ENCODE peak calls at places on chromosomes 12 and 14, in five cellular contexts. V, P, C, L and M are unnamed samples.
A peak's percentile ranks its signal among the peaks of the same experiment; 100 is the strongest.

GRCh38 chr14:81751198-81751597 is 217.5 kb upstream of the SEL1L start:
- DNase-seq in V (no peak), P (no peak), C (no peak), L (no peak), M (no peak)

GRCh38 chr14:68627868-68628604 is 164.8 kb downstream of the ZFP36L1 start:
- DNase-seq in V (no peak), P (no peak), C (peak; percentile 73), L (peak; percentile 18), M (no peak)

GRCh38 chr12:14193623-14194022 is 171.9 kb upstream of the ATF7IP start:
- DNase-seq in V (no peak), P (no peak), C (no peak), L (no peak), M (no peak)

GRCh38 chr12:49260165-49260564 is 4.7 kb upstream of the TUBA1C start:
- DNase-seq in V (no peak), P (no peak), C (no peak), L (no peak), M (no peak)

GRCh38 chr14:59455411-59455810 is 9.8 kb downstream of the GPR135 start:
- DNase-seq in V (no peak), P (no peak), C (no peak), L (no peak), M (no peak)

GRCh38 chr12:120094485-120094884 is 22.1 kb downstream of the RAB35 start:
- DNase-seq in V (no peak), P (no peak), C (no peak), L (no peak), M (no peak)

GRCh38 chr12:120920178-120920577 is 16.0 kb upstream of the SPPL3 start:
- DNase-seq in V (no peak), P (no peak), C (no peak), L (no peak), M (no peak)

GRCh38 chr12:18864900-18865561 is 127.1 kb downstream of the CAPZA3 start:
- DNase-seq in V (no peak), P (no peak), C (no peak), L (no peak), M (no peak)

GRCh38 chr12:1544991-1545700 is 49.2 kb downstream of the FBXL14 start:
- DNase-seq in V (peak; percentile 7), P (no peak), C (no peak), L (no peak), M (no peak)

GRCh38 chr14:50345891-50346422 is 33.8 kb downstream of the DMAC2L start:
- DNase-seq in V (no peak), P (no peak), C (no peak), L (no peak), M (no peak)

GRCh38 chr12:40104461-40105264 is 1.2 kb downstream of the SLC2A13 start:
- DNase-seq in V (no peak), P (no peak), C (no peak), L (no peak), M (peak; percentile 23)

GRCh38 chr12:80087486-80088213 is 11.7 kb upstream of the OTOGL start:
- DNase-seq in V (no peak), P (no peak), C (no peak), L (no peak), M (no peak)

GRCh38 chr12:111677186-111677585 is 8.6 kb downstream of the BRAP start:
- DNase-seq in V (no peak), P (no peak), C (no peak), L (no peak), M (no peak)

GRCh38 chr12:130752692-130753230 is 36.7 kb upstream of the RIMBP2 start:
- DNase-seq in V (no peak), P (no peak), C (no peak), L (no peak), M (no peak)

GRCh38 chr14:103186241-103186835 is 63.1 kb downstream of the TNFAIP2 start:
- DNase-seq in V (no peak), P (no peak), C (no peak), L (no peak), M (no peak)

GRCh38 chr14:24407608-24408325 is 9.0 kb downstream of the NYNRIN start:
- DNase-seq in V (no peak), P (no peak), C (no peak), L (no peak), M (no peak)

GRCh38 chr12:57372233-57372632 is 58.6 kb downstream of the R3HDM2 start:
- DNase-seq in V (no peak), P (no peak), C (no peak), L (no peak), M (no peak)

GRCh38 chr12:113887906-113888305 is 78.2 kb downstream of the RBM19 start:
- DNase-seq in V (peak; percentile 46), P (no peak), C (no peak), L (no peak), M (no peak)

GRCh38 chr14:26554069-26554772 is 43.6 kb downstream of the NOVA1 start:
- DNase-seq in V (no peak), P (no peak), C (no peak), L (peak; percentile 1), M (no peak)

GRCh38 chr12:57418255-57418654 is 12.6 kb downstream of the R3HDM2 start:
- DNase-seq in V (no peak), P (no peak), C (no peak), L (no peak), M (no peak)

GRCh38 chr14:74941676-74942097 is 13.7 kb downstream of the PGF start:
- DNase-seq in V (no peak), P (no peak), C (no peak), L (no peak), M (no peak)

GRCh38 chr12:120238839-120239445 is 26.6 kb downstream of the PXN start:
- DNase-seq in V (no peak), P (no peak), C (no peak), L (no peak), M (no peak)

GRCh38 chr14:64636208-64636979 is 67.8 kb upstream of the PLEKHG3 start:
- DNase-seq in V (peak; percentile 27), P (no peak), C (peak; percentile 53), L (peak; percentile 46), M (peak; percentile 80)

GRCh38 chr14:87888136-87888999 is 104.6 kb downstream of the GALC start:
- DNase-seq in V (peak; percentile 14), P (no peak), C (peak; percentile 39), L (peak; percentile 20), M (peak; percentile 39)
- TF ChIP-seq SUZ12 in V (no peak), P (no peak), C (no peak), L (no peak), M (no peak)

GRCh38 chr12:48004039-48004940 is at the start of gene COL2A1:
- DNase-seq in V (no peak), P (no peak), C (no peak), L (no peak), M (no peak)

GRCh38 chr12:48005750-48006021 is 1.4 kb upstream of the COL2A1 start:
- DNase-seq in V (no peak), P (no peak), C (no peak), L (no peak), M (no peak)

GRCh38 chr12:48003226-48004038 is 844 bp downstream of the COL2A1 start:
- DNase-seq in V (no peak), P (no peak), C (no peak), L (no peak), M (no peak)

GRCh38 chr12:48007206-48007605 is 2.9 kb upstream of the COL2A1 start:
- DNase-seq in V (no peak), P (no peak), C (no peak), L (no peak), M (no peak)

DNA sequence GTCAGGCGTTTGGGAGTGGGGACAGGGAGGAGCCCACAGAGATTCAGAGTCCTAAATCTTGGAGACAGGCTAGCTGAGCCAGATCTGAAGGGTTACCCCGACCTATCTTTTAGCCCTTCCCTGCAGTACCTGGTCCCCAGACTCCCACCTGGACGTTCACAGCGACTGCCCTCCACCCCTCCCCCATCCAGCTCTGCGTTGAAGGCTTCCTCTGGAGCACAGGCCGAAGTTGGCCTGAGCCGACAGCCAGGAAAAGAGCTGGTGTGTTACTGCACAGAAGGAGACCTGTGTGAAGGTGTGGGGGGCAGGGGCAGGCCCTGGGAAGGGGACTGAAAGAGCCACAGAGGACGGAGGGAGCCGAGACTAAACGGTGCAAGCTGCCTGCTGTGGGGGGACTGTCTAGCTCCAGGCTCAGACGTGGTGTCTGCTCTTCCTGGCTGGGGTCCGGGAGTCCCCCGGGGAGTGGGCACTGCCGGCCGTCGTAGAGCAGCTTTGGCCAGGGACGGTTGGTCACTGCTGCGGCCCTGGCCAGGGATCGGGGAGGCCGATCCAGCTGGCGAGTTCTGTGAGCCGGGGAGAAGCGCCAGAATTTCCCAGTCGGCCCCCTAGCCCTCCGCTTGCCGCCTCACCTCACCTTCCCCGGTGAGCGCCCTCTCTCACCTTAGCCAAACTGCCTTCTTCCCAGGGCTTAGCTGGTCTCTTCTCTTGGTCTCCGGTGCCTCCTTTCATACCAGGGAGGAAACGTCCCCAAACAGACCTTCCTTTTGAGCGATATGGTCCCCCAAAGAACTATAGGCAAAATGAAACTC is 869 bp upstream of the COL2A1 start:
- DNase-seq in V (no peak), P (no peak), C (no peak), L (no peak), M (no peak)
- TF ChIP-seq SUZ12 in V (no peak), P (no peak), C (peak; percentile 86), L (peak; percentile 46), M (no peak)

GRCh38 chr14:101075025-101075800 is 171.7 kb upstream of the RTL1 start:
- DNase-seq in V (no peak), P (no peak), C (no peak), L (no peak), M (no peak)

GRCh38 chr14:101076451-101077220 is 173.1 kb upstream of the RTL1 start:
- DNase-seq in V (no peak), P (no peak), C (no peak), L (no peak), M (no peak)

GRCh38 chr14:101077511-101078074 is 174.1 kb upstream of the RTL1 start:
- DNase-seq in V (no peak), P (no peak), C (peak; percentile 23), L (peak; percentile 50), M (no peak)

GRCh38 chr14:101074124-101075024 is 170.9 kb upstream of the RTL1 start:
- DNase-seq in V (no peak), P (no peak), C (no peak), L (no peak), M (no peak)

DNA sequence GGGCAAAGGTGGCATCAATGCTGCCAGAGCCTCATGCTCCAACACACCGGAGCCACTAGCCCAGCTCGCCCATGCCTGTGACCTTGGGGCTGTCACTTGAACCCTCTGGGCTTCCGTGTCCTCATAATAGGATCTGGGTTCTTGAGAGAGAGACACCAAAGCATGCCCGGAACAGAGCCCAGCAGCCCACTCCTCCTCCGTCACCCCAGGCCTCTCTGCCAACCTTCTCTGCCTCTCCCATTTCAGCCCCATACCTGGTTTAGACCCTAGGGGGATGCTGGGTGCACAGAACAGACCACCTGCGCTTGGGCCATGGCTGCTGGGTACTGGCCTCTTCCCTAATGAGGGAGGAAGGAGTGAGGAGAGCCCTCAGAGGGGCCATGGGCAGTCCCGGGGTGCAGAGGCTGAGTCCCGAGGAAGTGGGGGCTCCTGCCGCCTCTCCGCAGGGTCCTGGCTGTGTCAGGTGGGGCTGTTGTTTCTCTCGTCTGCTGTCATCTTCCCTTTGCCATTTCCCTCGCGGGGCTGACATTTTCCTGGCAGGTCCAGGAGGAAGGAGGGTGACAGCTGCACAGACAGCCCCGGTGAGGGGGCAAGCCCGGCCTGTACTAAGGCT is 172.4 kb upstream of the RTL1 start:
- DNase-seq in V (no peak), P (no peak), C (no peak), L (no peak), M (no peak)
- TF ChIP-seq SUZ12 in V (no peak), P (no peak), C (no peak), L (no peak), M (no peak)

DNA sequence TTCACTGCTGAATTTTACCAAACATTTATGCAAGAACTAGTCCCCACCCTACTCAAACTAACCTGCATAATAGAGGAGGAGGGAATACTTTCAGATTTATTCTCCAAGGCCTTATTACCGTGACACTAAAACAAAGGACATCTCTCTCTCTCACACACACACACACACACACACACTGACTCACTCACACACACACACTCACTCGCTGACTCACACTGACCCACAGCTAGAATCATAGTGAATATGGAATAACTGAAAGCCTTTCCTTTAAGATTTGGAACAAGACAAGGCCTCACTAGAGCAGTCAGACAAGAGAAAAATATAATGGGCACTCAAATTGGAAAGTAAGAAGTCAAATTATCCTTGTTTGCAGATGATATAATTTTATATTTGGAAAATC is 1014.2 kb downstream of the TMTC2 start:
- DNase-seq in V (no peak), P (no peak), C (no peak), L (no peak), M (no peak)
- TF ChIP-seq SUZ12 in V (no peak), P (no peak), C (no peak), L (no peak), M (no peak)